ENCODE peak calls at places on chromosome 2, in seven cellular contexts. F is HepG2, G is HCT116, J is GM12878, T is SK-N-SH, O is K562, Y is H1. C is an unnamed sample.

GRCh38 chr2:115606350-115606749 is 1163.9 kb downstream of the DPP10 start:
- DNase-seq in T (no peak), O (no peak), G (no peak), Y (no peak), J (no peak), F (no peak), C (no peak)

GRCh38 chr2:160328748-160329147 is 128.7 kb upstream of the ITGB6 start:
- DNase-seq in J (no peak), G (no peak), T (no peak), Y (no peak), F (no peak), O (no peak), C (no peak)

GRCh38 chr2:40746150-40746549 is 294.3 kb upstream of the SLC8A1 start:
- DNase-seq in O (no peak), G (no peak), F (peak; percentile 52), Y (no peak), J (no peak), T (no peak), C (no peak)

GRCh38 chr2:54673501-54673998 is 49.9 kb upstream of the EML6 start:
- DNase-seq in T (no peak), F (no peak), O (no peak), Y (peak; percentile 45), J (no peak), G (no peak), C (no peak)

GRCh38 chr2:24830351-24830750 is 37.1 kb downstream of the CENPO start:
- DNase-seq in F (no peak), G (peak; percentile 10), J (no peak), O (no peak), Y (no peak), T (peak; percentile 41), C (peak; percentile 60)

GRCh38 chr2:10915731-10916331 is 4.1 kb downstream of the KCNF1 start:
- DNase-seq in T (no peak), G (no peak), F (no peak), Y (no peak), J (no peak), O (no peak), C (no peak)

GRCh38 chr2:69223759-69224494 is 163.1 kb downstream of the GFPT1 start:
- DNase-seq in J (no peak), T (no peak), G (no peak), F (peak; percentile 26), Y (no peak), O (no peak), C (no peak)

GRCh38 chr2:102025016-102025491 is 33.3 kb downstream of the IL1R2 start:
- DNase-seq in O (no peak), J (peak; percentile 55), F (peak; percentile 80), T (no peak), Y (no peak), G (no peak), C (no peak)

GRCh38 chr2:239000500-239001073 is 152.7 kb downstream of the TWIST2 start:
- DNase-seq in G (no peak), T (no peak), F (no peak), Y (no peak), J (no peak), O (no peak), C (no peak)

GRCh38 chr2:208415255-208415654 is 8.7 kb downstream of the PTH2R start:
- DNase-seq in O (no peak), Y (no peak), J (no peak), F (no peak), T (no peak), G (no peak), C (no peak)

GRCh38 chr2:88811238-88811637 is 119.8 kb downstream of the RPIA start:
- DNase-seq in F (no peak), J (no peak), O (no peak), T (no peak), Y (no peak), G (no peak), C (no peak)

GRCh38 chr2:85057236-85057635 is 76.0 kb upstream of the TCF7L1 start:
- DNase-seq in O (no peak), G (no peak), Y (no peak), F (no peak), J (no peak), T (no peak), C (no peak)

GRCh38 chr2:128395640-128396499 is 77.2 kb upstream of the HS6ST1 start:
- DNase-seq in F (no peak), Y (no peak), T (peak; percentile 10), G (no peak), J (no peak), O (no peak), C (no peak)

GRCh38 chr2:3447789-3448317 is 68.4 kb downstream of the TRAPPC12 start:
- DNase-seq in Y (peak; percentile 27), O (no peak), J (no peak), T (peak; percentile 91), G (no peak), F (no peak), C (no peak)

GRCh38 chr2:4678937-4679336 is 975.6 kb downstream of the DCDC2C start:
- DNase-seq in T (no peak), J (no peak), Y (no peak), F (no peak), O (no peak), G (no peak), C (no peak)

GRCh38 chr2:45890819-45891218 is 239.3 kb downstream of the PRKCE start:
- DNase-seq in J (peak; percentile 44), O (no peak), F (no peak), Y (no peak), G (no peak), T (no peak), C (no peak)

GRCh38 chr2:207516206-207516605 is 13.6 kb upstream of the CREB1 start:
- DNase-seq in J (no peak), Y (no peak), O (no peak), T (no peak), F (no peak), G (no peak), C (no peak)

GRCh38 chr2:128784626-128785306 is 466.1 kb upstream of the HS6ST1 start:
- DNase-seq in O (no peak), F (no peak), G (no peak), J (no peak), T (no peak), Y (peak; percentile 34), C (no peak)

GRCh38 chr2:105645031-105645940 is 99.4 kb upstream of the NCK2 start:
- DNase-seq in G (no peak), Y (no peak), F (no peak), O (no peak), T (no peak), J (no peak), C (no peak)

GRCh38 chr2:145273840-145274239 is 753.9 kb upstream of the ZEB2 start:
- DNase-seq in Y (no peak), T (no peak), F (no peak), O (no peak), J (no peak), G (peak; percentile 27), C (no peak)

GRCh38 chr2:225091336-225091735 is 49.1 kb upstream of the DOCK10 start:
- DNase-seq in F (no peak), J (no peak), T (no peak), O (no peak), Y (no peak), G (peak; percentile 37), C (no peak)

GRCh38 chr2:8676191-8676914 is 5.5 kb upstream of the ID2 start:
- DNase-seq in F (no peak), Y (peak; percentile 69), G (no peak), J (no peak), T (peak; percentile 90), O (no peak), C (peak; percentile 60)

GRCh38 chr2:229045671-229046070 is 225.4 kb downstream of the PID1 start:
- DNase-seq in J (no peak), O (no peak), G (no peak), F (no peak), Y (no peak), T (no peak), C (no peak)

GRCh38 chr2:227472265-227473018 is 486 bp downstream of the AGFG1 start:
- DNase-seq in J (no peak), Y (peak; percentile 68), F (no peak), T (peak; percentile 88), O (peak; percentile 73), G (no peak), C (peak; percentile 26)

GRCh38 chr2:198143793-198144192 is 339.4 kb downstream of the PLCL1 start:
- DNase-seq in F (no peak), O (no peak), J (no peak), T (no peak), G (no peak), Y (no peak), C (no peak)

GRCh38 chr2:88739985-88740600 is 48.6 kb downstream of the RPIA start:
- DNase-seq in F (peak; percentile 70), G (peak; percentile 46), O (peak; percentile 77), T (peak; percentile 75), Y (peak; percentile 91), J (peak; percentile 42), C (peak; percentile 25)

GRCh38 chr2:218405365-218406208 is 5.9 kb downstream of the CTDSP1 start:
- DNase-seq in G (no peak), T (peak; percentile 42), F (no peak), Y (peak; percentile 63), J (no peak), O (no peak), C (no peak)

GRCh38 chr2:113005030-113005509 is at the start of gene IL36A:
- DNase-seq in T (no peak), G (no peak), O (no peak), Y (no peak), F (no peak), J (no peak), C (no peak)
- TF ChIP-seq JUND in T (no peak), G (no peak), O (no peak), Y (no peak), F (no peak), J (no peak), C (no peak)

GRCh38 chr2:233831011-233831721 is 23.2 kb downstream of the HJURP start:
- DNase-seq in T (peak; percentile 52), F (no peak), Y (no peak), O (no peak), J (no peak), G (no peak), C (no peak)
- TF ChIP-seq JUND in T (no peak), F (no peak), Y (no peak), O (no peak), J (no peak), G (no peak), C (no peak)

GRCh38 chr2:18342901-18343300 is 217.6 kb downstream of the RDH14 start:
- DNase-seq in T (no peak), G (no peak), F (no peak), O (no peak), J (no peak), Y (no peak), C (no peak)

GRCh38 chr2:18336975-18337374 is 223.5 kb downstream of the RDH14 start:
- DNase-seq in T (no peak), F (no peak), Y (no peak), O (no peak), J (no peak), G (no peak), C (no peak)

DNA sequence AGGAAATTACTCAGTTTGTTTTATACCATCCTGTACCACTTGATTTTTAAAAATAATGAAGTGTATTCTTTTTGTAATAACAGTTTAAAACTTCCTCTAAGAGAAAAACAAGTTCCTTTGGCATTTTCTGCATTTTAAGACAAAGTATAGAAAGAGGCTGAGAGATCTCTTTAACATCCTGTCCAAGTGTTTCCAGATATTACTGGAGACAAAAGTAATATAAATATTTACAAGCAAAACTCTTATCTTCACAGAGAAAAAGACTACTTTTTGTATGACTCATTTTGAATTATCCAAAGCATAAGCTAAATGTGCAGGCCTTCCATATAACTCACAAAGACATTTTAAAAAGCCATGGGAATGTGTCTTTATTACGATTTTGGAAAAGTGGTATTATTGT is 221.1 kb downstream of the RDH14 start:
- DNase-seq in Y (no peak), O (no peak), J (no peak), T (no peak), G (no peak), F (no peak), C (no peak)
- TF ChIP-seq JUND in Y (no peak), O (no peak), J (no peak), T (no peak), G (no peak), F (no peak), C (no peak)

GRCh38 chr2:142136571-142136970 is 5.8 kb upstream of the LRP1B start:
- DNase-seq in T (no peak), F (no peak), G (no peak), O (no peak), J (no peak), Y (no peak), C (no peak)
- TF ChIP-seq JUND in T (no peak), F (no peak), G (no peak), O (no peak), J (no peak), Y (no peak), C (no peak)